ENCODE peak calls at places on chromosomes 3 and 15, in six cellular contexts. P is brain microvascular endothelial cell; M is HEK293T; T is stimulated activated CD8-positive, alpha-beta memory T cell treated with anti-CD3 and anti-CD28 coated beads, Interleukin-4, amount 100 ng/mL, for 48 hours; R is esophagus muscularis mucosa; Y is fibroblast of the conjunctiva. D is an unnamed sample.
A peak's percentile ranks its signal among the peaks of the same experiment; 100 is the strongest.

GRCh38 chr15:99180287-99180962 is 69.0 kb downstream of the TTC23 start:
- DNase-seq in P (no peak), M (no peak), T (no peak), R (no peak), Y (no peak), D (no peak)

GRCh38 chr3:186361246-186361611 is 805 bp downstream of the DGKG start:
- DNase-seq in P (no peak), M (no peak), T (no peak), R (no peak), Y (no peak), D (no peak)

GRCh38 chr15:72790302-72790955 is 6.9 kb upstream of the ADPGK start:
- DNase-seq in P (no peak), M (no peak), T (no peak), R (no peak), Y (no peak), D (peak; percentile 30)

GRCh38 chr3:177427096-177427495 is 229.8 kb upstream of the TBL1XR1 start:
- DNase-seq in P (no peak), M (no peak), T (peak; percentile 60), R (no peak), Y (no peak), D (no peak)

GRCh38 chr3:159751141-159751540 is 237.5 kb upstream of the IL12A start:
- DNase-seq in P (no peak), M (no peak), T (no peak), R (no peak), Y (no peak), D (peak; percentile 45)

GRCh38 chr15:52765779-52766178 is 24.4 kb downstream of the ONECUT1 start:
- DNase-seq in P (peak; percentile 49), M (peak; percentile 26), T (no peak), R (no peak), Y (no peak), D (peak; percentile 3)

GRCh38 chr3:194001728-194002459 is 134.1 kb upstream of the HES1 start:
- DNase-seq in P (no peak), M (no peak), T (no peak), R (no peak), Y (no peak), D (no peak)

GRCh38 chr15:71203573-71204444 is 88.5 kb downstream of the THSD4 start:
- DNase-seq in P (peak; percentile 35), M (no peak), T (no peak), R (no peak), Y (peak; percentile 36), D (peak; percentile 31)

GRCh38 chr15:60004846-60005351 is 788 bp downstream of the FOXB1 start:
- DNase-seq in P (no peak), M (no peak), T (peak; percentile 56), R (no peak), Y (no peak), D (peak; percentile 5)

GRCh38 chr3:59540241-59540640 is 490.4 kb upstream of the CFAP20DC start:
- DNase-seq in P (peak; percentile 46), M (no peak), T (no peak), R (no peak), Y (peak; percentile 24), D (peak; percentile 58)

GRCh38 chr3:172549144-172549543 is 25.9 kb upstream of the TNFSF10 start:
- DNase-seq in P (no peak), M (no peak), T (no peak), R (no peak), Y (no peak), D (no peak)

GRCh38 chr3:119508172-119508845 is 10.0 kb downstream of the TIMMDC1 start:
- DNase-seq in P (no peak), M (no peak), T (peak; percentile 39), R (no peak), Y (no peak), D (no peak)

GRCh38 chr3:116059421-116060096 is 385.7 kb downstream of the LSAMP start:
- DNase-seq in P (peak; percentile 84), M (peak; percentile 74), T (no peak), R (no peak), Y (peak; percentile 5), D (peak; percentile 75)

GRCh38 chr3:42505849-42506410 is 3.5 kb downstream of the VIPR1 start:
- DNase-seq in P (no peak), M (no peak), T (peak; percentile 22), R (no peak), Y (no peak), D (no peak)

GRCh38 chr3:121817753-121818152 is 17.1 kb downstream of the IQCB1 start:
- DNase-seq in P (no peak), M (no peak), T (no peak), R (no peak), Y (no peak), D (no peak)

GRCh38 chr15:75694241-75695182 is 18.1 kb downstream of the CSPG4 start:
- DNase-seq in P (peak; percentile 89), M (peak; percentile 67), T (no peak), R (peak; percentile 95), Y (peak; percentile 97), D (peak; percentile 97)

GRCh38 chr3:64363842-64364241 is 138.6 kb upstream of the PRICKLE2 start:
- DNase-seq in P (no peak), M (no peak), T (no peak), R (peak; percentile 57), Y (no peak), D (no peak)

GRCh38 chr3:112302881-112303761 is 9.1 kb upstream of the SLC9C1 start:
- DNase-seq in P (no peak), M (no peak), T (no peak), R (no peak), Y (no peak), D (no peak)

GRCh38 chr3:51311055-51311454 is 74.0 kb upstream of the MANF start:
- DNase-seq in P (peak; percentile 15), M (peak; percentile 30), T (no peak), R (no peak), Y (peak; percentile 1), D (peak; percentile 36)

GRCh38 chr3:101183151-101183550 is 137.2 kb downstream of the IMPG2 start:
- DNase-seq in P (no peak), M (no peak), T (no peak), R (peak; percentile 42), Y (no peak), D (no peak)

GRCh38 chr15:81301815-81302399 is 22.0 kb downstream of the STARD5 start:
- DNase-seq in P (no peak), M (no peak), T (no peak), R (no peak), Y (no peak), D (no peak)

GRCh38 chr3:23961064-23961463 is 16.0 kb downstream of the NR1D2 start:
- DNase-seq in P (no peak), M (no peak), T (no peak), R (no peak), Y (no peak), D (peak; percentile 23)

GRCh38 chr15:84955089-84955848 is 26.4 kb upstream of the PDE8A start:
- DNase-seq in P (peak; percentile 76), M (peak; percentile 84), T (peak; percentile 48), R (no peak), Y (peak; percentile 61), D (peak; percentile 69)

GRCh38 chr3:127450331-127450730 is 140.2 kb downstream of the TPRA1 start:
- DNase-seq in P (no peak), M (no peak), T (no peak), R (no peak), Y (no peak), D (no peak)

GRCh38 chr3:176939022-176939817 is 258.1 kb downstream of the TBL1XR1 start:
- DNase-seq in P (peak; percentile 51), M (peak; percentile 68), T (peak; percentile 25), R (no peak), Y (peak; percentile 87), D (peak; percentile 84)

GRCh38 chr3:190017575-190018288 is 103.0 kb downstream of the P3H2 start:
- DNase-seq in P (peak; percentile 73), M (peak; percentile 12), T (no peak), R (no peak), Y (peak; percentile 70), D (peak; percentile 81)

GRCh38 chr15:40955930-40956542 is 2.8 kb downstream of the CHAC1 start:
- DNase-seq in P (peak; percentile 29), M (no peak), T (no peak), R (no peak), Y (no peak), D (no peak)

GRCh38 chr15:45635191-45635638 is 386 bp downstream of the SQOR start:
- DNase-seq in P (no peak), M (peak; percentile 11), T (peak; percentile 81), R (peak; percentile 95), Y (no peak), D (peak; percentile 13)

GRCh38 chr15:40320931-40321371 is 2.5 kb upstream of the INAFM2 start:
- DNase-seq in P (peak; percentile 65), M (peak; percentile 53), T (peak; percentile 60), R (no peak), Y (peak; percentile 38), D (peak; percentile 68)

GRCh38 chr3:23760871-23761373 is 44.8 kb upstream of the UBE2E1 start:
- DNase-seq in P (no peak), M (no peak), T (no peak), R (no peak), Y (no peak), D (no peak)

GRCh38 chr3:157453824-157454223 is 17.2 kb downstream of the PTX3 start:
- DNase-seq in P (no peak), M (no peak), T (no peak), R (no peak), Y (no peak), D (no peak)

GRCh38 chr3:114557791-114558190 is 264.0 kb downstream of the TIGIT start:
- DNase-seq in P (no peak), M (no peak), T (no peak), R (no peak), Y (no peak), D (peak; percentile 37)

GRCh38 chr3:101892648-101893047 is 43.3 kb downstream of the NFKBIZ start:
- DNase-seq in P (no peak), M (no peak), T (no peak), R (no peak), Y (no peak), D (no peak)

GRCh38 chr3:8741581-8742355 is 8.2 kb downstream of the CAV3 start:
- DNase-seq in P (peak; percentile 74), M (peak; percentile 20), T (no peak), R (no peak), Y (peak; percentile 34), D (peak; percentile 79)

GRCh38 chr15:62648954-62649353 is 393.6 kb upstream of the TPM1 start:
- DNase-seq in P (no peak), M (no peak), T (no peak), R (peak; percentile 53), Y (peak; percentile 5), D (no peak)

GRCh38 chr15:90213818-90214204 is 12.7 kb downstream of the SEMA4B start:
- DNase-seq in P (no peak), M (no peak), T (no peak), R (no peak), Y (no peak), D (no peak)

GRCh38 chr3:140008693-140008980 is 73.7 kb downstream of the CLSTN2 start:
- DNase-seq in P (no peak), M (no peak), T (no peak), R (no peak), Y (no peak), D (no peak)

D was measured in AG10803.